ENCODE peak calls at places on chromosome 6, in four cellular contexts. One of them, this sample, is unnamed.
A peak's percentile ranks its signal among the peaks of the same experiment; 100 is the strongest.

GRCh38 chr6:30687659-30688431 is 1.4 kb upstream of the PPP1R18 start:
- DNase-seq in GM12878: no peak
- DNase-seq in SK-N-SH: peak; percentile 47
- DNase-seq in HepG2: no peak
- DNase-seq in this sample: no peak

GRCh38 chr6:94045473-94045872 is 626.1 kb upstream of the EPHA7 start:
- DNase-seq in GM12878: no peak
- DNase-seq in SK-N-SH: no peak
- DNase-seq in HepG2: no peak
- DNase-seq in this sample: no peak

GRCh38 chr6:10269814-10270472 is 144.9 kb downstream of the TFAP2A start:
- DNase-seq in GM12878: no peak
- DNase-seq in SK-N-SH: no peak
- DNase-seq in HepG2: peak; percentile 29
- DNase-seq in this sample: peak; percentile 36

GRCh38 chr6:46453221-46453620 is 38.0 kb downstream of the RCAN2 start:
- DNase-seq in GM12878: no peak
- DNase-seq in SK-N-SH: no peak
- DNase-seq in HepG2: no peak
- DNase-seq in this sample: no peak

GRCh38 chr6:137903933-137904821 is 37.1 kb downstream of the TNFAIP3 start:
- DNase-seq in GM12878: no peak
- DNase-seq in SK-N-SH: no peak
- DNase-seq in HepG2: peak; percentile 30
- DNase-seq in this sample: peak; percentile 11

GRCh38 chr6:100745419-100746041 is 135.6 kb downstream of the ASCC3 start:
- DNase-seq in GM12878: no peak
- DNase-seq in SK-N-SH: no peak
- DNase-seq in HepG2: no peak
- DNase-seq in this sample: no peak

GRCh38 chr6:73823046-73823735 is 127.2 kb downstream of the CD109 start:
- DNase-seq in GM12878: no peak
- DNase-seq in SK-N-SH: no peak
- DNase-seq in HepG2: no peak
- DNase-seq in this sample: no peak

GRCh38 chr6:12051861-12052368 is 39.8 kb downstream of the HIVEP1 start:
- DNase-seq in GM12878: peak; percentile 92
- DNase-seq in SK-N-SH: no peak
- DNase-seq in HepG2: no peak
- DNase-seq in this sample: no peak

GRCh38 chr6:99521557-99522286 is 6.5 kb upstream of the USP45 start:
- DNase-seq in GM12878: no peak
- DNase-seq in SK-N-SH: no peak
- DNase-seq in HepG2: peak; percentile 6
- DNase-seq in this sample: peak; percentile 2

GRCh38 chr6:81822584-81822983 is 70.1 kb upstream of the TENT5A start:
- DNase-seq in GM12878: no peak
- DNase-seq in SK-N-SH: no peak
- DNase-seq in HepG2: no peak
- DNase-seq in this sample: no peak

GRCh38 chr6:134714679-134715078 is 235.2 kb downstream of the ALDH8A1 start:
- DNase-seq in GM12878: no peak
- DNase-seq in SK-N-SH: no peak
- DNase-seq in HepG2: no peak
- DNase-seq in this sample: no peak

GRCh38 chr6:41284726-41285125 is 1.8 kb downstream of the TREM1 start:
- DNase-seq in GM12878: no peak
- DNase-seq in SK-N-SH: no peak
- DNase-seq in HepG2: no peak
- DNase-seq in this sample: no peak

GRCh38 chr6:125812394-125813231 is 21.9 kb downstream of the NCOA7 start:
- DNase-seq in GM12878: no peak
- DNase-seq in SK-N-SH: no peak
- DNase-seq in HepG2: no peak
- DNase-seq in this sample: peak; percentile 33

GRCh38 chr6:94464018-94464510 is 1044.7 kb upstream of the EPHA7 start:
- DNase-seq in GM12878: no peak
- DNase-seq in SK-N-SH: no peak
- DNase-seq in HepG2: no peak
- DNase-seq in this sample: no peak

GRCh38 chr6:291148-291696 is 1.1 kb upstream of the DUSP22 start:
- DNase-seq in GM12878: no peak
- DNase-seq in SK-N-SH: no peak
- DNase-seq in HepG2: no peak
- DNase-seq in this sample: peak; percentile 13

GRCh38 chr6:151618717-151619116 is 124.9 kb downstream of the CCDC170 start:
- DNase-seq in GM12878: no peak
- DNase-seq in SK-N-SH: no peak
- DNase-seq in HepG2: no peak
- DNase-seq in this sample: no peak

GRCh38 chr6:151617539-151617938 is 123.7 kb downstream of the CCDC170 start:
- DNase-seq in GM12878: no peak
- DNase-seq in SK-N-SH: no peak
- DNase-seq in HepG2: no peak
- DNase-seq in this sample: no peak

GRCh38 chr6:151616091-151616513 is 122.3 kb downstream of the CCDC170 start:
- DNase-seq in GM12878: no peak
- DNase-seq in SK-N-SH: peak; percentile 3
- DNase-seq in HepG2: peak; percentile 50
- DNase-seq in this sample: no peak

GRCh38 chr6:151614630-151615029 is 120.8 kb downstream of the CCDC170 start:
- DNase-seq in GM12878: no peak
- DNase-seq in SK-N-SH: no peak
- DNase-seq in HepG2: no peak
- DNase-seq in this sample: no peak

DNA sequence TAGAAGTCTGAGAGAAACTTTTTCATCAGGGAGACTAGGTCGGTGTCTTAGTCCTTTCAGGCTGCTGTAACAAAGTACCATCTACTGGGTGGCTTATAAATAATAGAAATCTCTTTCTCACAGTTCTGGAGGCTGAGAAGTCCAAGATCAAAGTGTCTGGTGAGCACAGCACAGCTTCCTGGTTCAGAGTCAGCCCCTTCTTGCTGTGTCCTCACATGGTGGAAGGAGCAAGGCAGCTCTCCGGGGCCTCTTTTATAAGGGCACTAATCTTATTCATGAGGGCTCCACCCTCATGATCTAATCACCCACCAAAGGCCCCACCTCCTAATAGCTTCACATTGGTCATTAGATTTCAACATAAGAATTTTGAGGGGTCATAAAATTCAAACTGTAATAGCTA is 122.8 kb downstream of the CCDC170 start:
- DNase-seq in GM12878: no peak
- DNase-seq in SK-N-SH: no peak
- DNase-seq in HepG2: no peak
- DNase-seq in this sample: no peak
- TF ChIP-seq PBX3 in GM12878: no peak
- TF ChIP-seq PBX3 in SK-N-SH: no peak
- TF ChIP-seq PBX3 in HepG2: no peak
- TF ChIP-seq PBX3 in this sample: no peak

DNA sequence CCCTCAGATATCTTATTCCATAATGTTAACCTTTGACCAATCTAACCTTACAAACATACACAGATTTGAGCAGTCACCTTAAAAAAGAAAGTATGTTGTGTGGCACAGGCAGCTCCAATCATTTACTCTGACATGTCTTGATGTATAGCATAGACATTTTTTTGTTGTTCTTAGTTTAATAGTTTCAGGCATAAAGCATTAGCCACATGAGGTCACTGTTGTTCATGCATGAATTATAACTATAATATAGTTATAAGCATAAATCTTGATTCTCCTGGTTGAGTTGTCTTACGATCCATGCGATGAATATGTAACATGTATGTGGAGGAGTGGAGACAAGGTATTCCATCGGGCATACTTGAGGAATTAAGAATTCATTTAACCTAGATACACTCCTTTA is 26.1 kb upstream of the NKAIN2 start:
- DNase-seq in GM12878: no peak
- DNase-seq in SK-N-SH: no peak
- DNase-seq in HepG2: no peak
- DNase-seq in this sample: no peak
- TF ChIP-seq PBX3 in GM12878: no peak
- TF ChIP-seq PBX3 in SK-N-SH: no peak
- TF ChIP-seq PBX3 in HepG2: no peak
- TF ChIP-seq PBX3 in this sample: no peak

GRCh38 chr6:35496036-35496850 is 636 bp downstream of the TEAD3 start:
- DNase-seq in GM12878: no peak
- DNase-seq in SK-N-SH: peak; percentile 77
- DNase-seq in HepG2: peak; percentile 43
- DNase-seq in this sample: peak; percentile 43

GRCh38 chr6:35497571-35498406 is 910 bp upstream of the TEAD3 start:
- DNase-seq in GM12878: no peak
- DNase-seq in SK-N-SH: peak; percentile 92
- DNase-seq in HepG2: peak; percentile 47
- DNase-seq in this sample: peak; percentile 39

GRCh38 chr6:35498407-35499045 is 1.6 kb upstream of the TEAD3 start:
- DNase-seq in GM12878: no peak
- DNase-seq in SK-N-SH: no peak
- DNase-seq in HepG2: no peak
- DNase-seq in this sample: no peak

GRCh38 chr6:35495258-35496035 is 1.4 kb downstream of the TEAD3 start:
- DNase-seq in GM12878: no peak
- DNase-seq in SK-N-SH: no peak
- DNase-seq in HepG2: no peak
- DNase-seq in this sample: no peak

GRCh38 chr6:35496851-35497570 is at the start of gene TEAD3:
- DNase-seq in GM12878: no peak
- DNase-seq in SK-N-SH: peak; percentile 97
- DNase-seq in HepG2: peak; percentile 69
- DNase-seq in this sample: no peak
- TF ChIP-seq PBX3 in GM12878: no peak
- TF ChIP-seq PBX3 in SK-N-SH: no peak
- TF ChIP-seq PBX3 in HepG2: no peak
- TF ChIP-seq PBX3 in this sample: no peak

DNA sequence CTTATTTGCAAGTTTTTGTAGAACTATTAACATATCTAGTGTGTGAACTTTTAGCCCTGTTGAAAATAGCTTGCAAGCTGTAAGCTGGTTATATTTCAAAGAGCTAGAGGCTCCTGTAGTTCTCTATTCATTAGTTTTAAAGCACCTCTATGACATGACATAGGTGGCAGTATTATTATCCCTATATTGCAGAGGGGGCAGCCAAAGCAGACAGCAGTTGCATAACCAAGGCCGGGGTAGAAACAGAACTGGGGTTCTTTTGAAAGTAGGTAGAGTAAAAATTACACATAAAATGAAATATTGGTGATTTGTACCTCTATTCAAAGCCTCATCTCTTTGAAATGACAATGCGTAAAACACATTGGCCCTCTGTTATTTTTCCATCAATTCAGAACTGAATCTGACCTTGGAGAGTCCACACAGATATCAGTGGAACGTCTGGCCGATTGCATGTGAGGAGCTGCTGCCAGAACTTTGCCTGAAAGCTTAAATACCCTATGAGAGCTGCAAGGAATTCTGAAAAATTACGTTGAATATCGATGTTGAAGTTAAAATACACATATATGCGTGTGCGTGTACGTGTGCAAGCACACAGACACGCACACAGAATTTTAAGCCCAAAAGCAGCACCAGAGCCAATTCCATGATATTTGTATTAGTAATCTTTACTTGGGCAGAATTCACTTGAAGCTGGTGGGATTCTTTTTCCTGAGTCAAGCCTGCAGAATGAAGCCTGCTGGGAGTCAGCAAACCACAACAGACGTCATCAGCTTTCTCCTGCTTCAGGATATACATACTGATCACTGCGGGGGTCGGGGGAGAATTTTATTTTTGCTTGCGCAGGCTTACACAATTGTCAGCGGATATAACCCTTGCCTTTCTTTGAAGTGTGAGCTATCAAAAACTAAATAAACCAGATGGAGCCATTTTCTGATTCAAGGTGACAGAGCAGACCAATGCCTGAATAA is 163.2 kb downstream of the PDE7B start:
- DNase-seq in GM12878: no peak
- DNase-seq in SK-N-SH: no peak
- DNase-seq in HepG2: no peak
- DNase-seq in this sample: peak; percentile 60
- TF ChIP-seq PBX3 in GM12878: no peak
- TF ChIP-seq PBX3 in SK-N-SH: peak; percentile 73
- TF ChIP-seq PBX3 in HepG2: no peak
- TF ChIP-seq PBX3 in this sample: peak; percentile 72

GRCh38 chr6:133431031-133431430 is 189.9 kb downstream of the EYA4 start:
- DNase-seq in GM12878: no peak
- DNase-seq in SK-N-SH: no peak
- DNase-seq in HepG2: no peak
- DNase-seq in this sample: no peak

GRCh38 chr6:133430530-133430929 is 189.4 kb downstream of the EYA4 start:
- DNase-seq in GM12878: no peak
- DNase-seq in SK-N-SH: no peak
- DNase-seq in HepG2: no peak
- DNase-seq in this sample: no peak

GRCh38 chr6:133436652-133437051 is 195.5 kb downstream of the EYA4 start:
- DNase-seq in GM12878: no peak
- DNase-seq in SK-N-SH: no peak
- DNase-seq in HepG2: no peak
- DNase-seq in this sample: no peak

GRCh38 chr6:133432021-133432989 is 191.1 kb downstream of the EYA4 start:
- DNase-seq in GM12878: no peak
- DNase-seq in SK-N-SH: no peak
- DNase-seq in HepG2: no peak
- DNase-seq in this sample: no peak

GRCh38 chr6:133435065-133435728 is 194.0 kb downstream of the EYA4 start:
- DNase-seq in GM12878: no peak
- DNase-seq in SK-N-SH: no peak
- DNase-seq in HepG2: no peak
- DNase-seq in this sample: no peak
- TF ChIP-seq PBX3 in GM12878: no peak
- TF ChIP-seq PBX3 in SK-N-SH: no peak
- TF ChIP-seq PBX3 in HepG2: no peak
- TF ChIP-seq PBX3 in this sample: no peak

This sample was measured in A549.